ENCODE peak calls at places on chromosomes 6 and 20, in five cellular contexts. One of them, this sample, is unnamed. For H3K4me1, the result is how much of the 10 kb centered on the place peaks cover.

GRCh38 chr20:8568068-8568467 is 436.0 kb downstream of the PLCB1 start:
- DNase-seq in astrocyte: peak
- DNase-seq in IMR-90: peak
- DNase-seq in GM23248: peak
- DNase-seq in PC-3: no peak
- DNase-seq in this sample: no peak

GRCh38 chr20:64086801-64087200 is 2.6 kb upstream of the LKAAEAR1 start:
- DNase-seq in IMR-90: no peak
- DNase-seq in PC-3: peak
- DNase-seq in GM23248: peak
- DNase-seq in astrocyte: no peak
- DNase-seq in this sample: no peak

GRCh38 chr6:116253188-116253504 is 729 bp downstream of the TSPYL4 start:
- DNase-seq in PC-3: no peak
- DNase-seq in IMR-90: no peak
- DNase-seq in GM23248: no peak
- DNase-seq in astrocyte: no peak
- DNase-seq in this sample: no peak

GRCh38 chr6:167476844-167477595 is 152.1 kb downstream of the TTLL2 start:
- DNase-seq in PC-3: no peak
- DNase-seq in astrocyte: no peak
- DNase-seq in IMR-90: no peak
- DNase-seq in GM23248: no peak
- DNase-seq in this sample: no peak

GRCh38 chr6:139881728-139882211 is 507.3 kb upstream of the CITED2 start:
- DNase-seq in PC-3: peak
- DNase-seq in GM23248: peak
- DNase-seq in astrocyte: peak
- DNase-seq in IMR-90: peak
- DNase-seq in this sample: peak

GRCh38 chr6:134074151-134074712 is 21.8 kb upstream of the SLC2A12 start:
- DNase-seq in IMR-90: no peak
- DNase-seq in GM23248: no peak
- DNase-seq in astrocyte: no peak
- DNase-seq in PC-3: no peak
- DNase-seq in this sample: no peak

GRCh38 chr6:72966628-72967280 is 258.5 kb downstream of the KHDC1L start:
- DNase-seq in IMR-90: peak
- DNase-seq in PC-3: peak
- DNase-seq in astrocyte: no peak
- DNase-seq in GM23248: peak
- DNase-seq in this sample: no peak

GRCh38 chr6:133983099-133983939 is 30.3 kb downstream of the TBPL1 start:
- DNase-seq in PC-3: peak
- DNase-seq in IMR-90: peak
- DNase-seq in GM23248: no peak
- DNase-seq in astrocyte: peak
- DNase-seq in this sample: no peak

GRCh38 chr6:106869203-106869602 is 105.3 kb downstream of the CD24 start:
- DNase-seq in PC-3: no peak
- DNase-seq in GM23248: no peak
- DNase-seq in IMR-90: no peak
- DNase-seq in astrocyte: no peak
- DNase-seq in this sample: no peak
- H3K4me1 ChIP-seq in PC-3: under half
- H3K4me1 ChIP-seq in GM23248: under half
- H3K4me1 ChIP-seq in IMR-90: under half
- H3K4me1 ChIP-seq in astrocyte: under half
- H3K4me1 ChIP-seq in this sample: under half

GRCh38 chr6:131062245-131063027 is 609 bp downstream of the EPB41L2 start:
- DNase-seq in astrocyte: no peak
- DNase-seq in GM23248: peak
- DNase-seq in PC-3: no peak
- DNase-seq in IMR-90: no peak
- DNase-seq in this sample: no peak
- H3K27ac ChIP-seq in astrocyte: peak
- H3K27ac ChIP-seq in GM23248: peak
- H3K27ac ChIP-seq in PC-3: peak
- H3K27ac ChIP-seq in IMR-90: peak
- H3K27ac ChIP-seq in this sample: no peak

GRCh38 chr6:31736768-31737314 is 511 bp upstream of the CLIC1 start:
- DNase-seq in IMR-90: no peak
- DNase-seq in astrocyte: no peak
- DNase-seq in PC-3: no peak
- DNase-seq in GM23248: peak
- DNase-seq in this sample: peak

GRCh38 chr6:31733734-31734133 is 2.6 kb downstream of the CLIC1 start:
- DNase-seq in GM23248: no peak
- DNase-seq in PC-3: no peak
- DNase-seq in IMR-90: no peak
- DNase-seq in astrocyte: no peak
- DNase-seq in this sample: no peak

GRCh38 chr6:31736026-31736767 is at the start of gene CLIC1:
- DNase-seq in GM23248: peak
- DNase-seq in astrocyte: peak
- DNase-seq in PC-3: peak
- DNase-seq in IMR-90: peak
- DNase-seq in this sample: peak

GRCh38 chr6:31734247-31734702 is 2.1 kb downstream of the CLIC1 start:
- DNase-seq in IMR-90: no peak
- DNase-seq in PC-3: no peak
- DNase-seq in astrocyte: no peak
- DNase-seq in GM23248: no peak
- DNase-seq in this sample: no peak

GRCh38 chr6:31734703-31735500 is 1.4 kb downstream of the CLIC1 start:
- DNase-seq in PC-3: peak
- DNase-seq in IMR-90: peak
- DNase-seq in astrocyte: peak
- DNase-seq in GM23248: peak
- DNase-seq in this sample: peak
- H3K4me1 ChIP-seq in PC-3: under half
- H3K4me1 ChIP-seq in IMR-90: under half
- H3K4me1 ChIP-seq in astrocyte: under half
- H3K4me1 ChIP-seq in GM23248: under half
- H3K4me1 ChIP-seq in this sample: under half

GRCh38 chr20:3741846-3742458 is 9.5 kb downstream of the HSPA12B start:
- DNase-seq in IMR-90: no peak
- DNase-seq in PC-3: no peak
- DNase-seq in GM23248: no peak
- DNase-seq in astrocyte: no peak
- DNase-seq in this sample: no peak

GRCh38 chr20:3739054-3739925 is 6.8 kb downstream of the HSPA12B start:
- DNase-seq in PC-3: no peak
- DNase-seq in GM23248: no peak
- DNase-seq in astrocyte: no peak
- DNase-seq in IMR-90: no peak
- DNase-seq in this sample: no peak

GRCh38 chr20:3738109-3739053 is 5.9 kb downstream of the HSPA12B start:
- DNase-seq in astrocyte: no peak
- DNase-seq in PC-3: no peak
- DNase-seq in IMR-90: no peak
- DNase-seq in GM23248: no peak
- DNase-seq in this sample: no peak

GRCh38 chr20:3740600-3741301 is 8.3 kb downstream of the HSPA12B start:
- DNase-seq in astrocyte: no peak
- DNase-seq in IMR-90: no peak
- DNase-seq in GM23248: no peak
- DNase-seq in PC-3: no peak
- DNase-seq in this sample: no peak

GRCh38 chr20:3739926-3740599 is 7.6 kb downstream of the HSPA12B start:
- DNase-seq in PC-3: no peak
- DNase-seq in astrocyte: no peak
- DNase-seq in GM23248: no peak
- DNase-seq in IMR-90: no peak
- DNase-seq in this sample: no peak
- H3K27ac ChIP-seq in PC-3: no peak
- H3K27ac ChIP-seq in astrocyte: no peak
- H3K27ac ChIP-seq in GM23248: no peak
- H3K27ac ChIP-seq in IMR-90: no peak
- H3K27ac ChIP-seq in this sample: no peak

GRCh38 chr6:5763871-5764270 is 242.9 kb downstream of the NRN1 start:
- DNase-seq in astrocyte: peak
- DNase-seq in IMR-90: peak
- DNase-seq in GM23248: no peak
- DNase-seq in PC-3: no peak
- DNase-seq in this sample: peak

GRCh38 chr6:5762561-5762968 is 244.2 kb downstream of the NRN1 start:
- DNase-seq in IMR-90: no peak
- DNase-seq in astrocyte: no peak
- DNase-seq in GM23248: no peak
- DNase-seq in PC-3: no peak
- DNase-seq in this sample: no peak

GRCh38 chr6:5759571-5759970 is 247.2 kb downstream of the NRN1 start:
- DNase-seq in GM23248: no peak
- DNase-seq in PC-3: no peak
- DNase-seq in IMR-90: no peak
- DNase-seq in astrocyte: no peak
- DNase-seq in this sample: no peak

GRCh38 chr6:5763407-5763806 is 243.3 kb downstream of the NRN1 start:
- DNase-seq in IMR-90: peak
- DNase-seq in GM23248: peak
- DNase-seq in astrocyte: peak
- DNase-seq in PC-3: peak
- DNase-seq in this sample: no peak

GRCh38 chr6:5761370-5761769 is 245.4 kb downstream of the NRN1 start:
- DNase-seq in IMR-90: no peak
- DNase-seq in astrocyte: peak
- DNase-seq in PC-3: no peak
- DNase-seq in GM23248: no peak
- DNase-seq in this sample: no peak
- H3K4me1 ChIP-seq in IMR-90: under half
- H3K4me1 ChIP-seq in astrocyte: under half
- H3K4me1 ChIP-seq in PC-3: under half
- H3K4me1 ChIP-seq in GM23248: under half
- H3K4me1 ChIP-seq in this sample: under half

This sample was measured in Karpas-422.